ENCODE peak calls at places on chromosomes 1 and 21, in five cellular contexts. One of them, this sample, is unnamed.

GRCh38 chr1:31762726-31763670 is 1.1 kb downstream of the ADGRB2 start:
- DNase-seq in left ventricle myocardium inferior: peak; percentile 60
- DNase-seq in stomach: peak; percentile 80
- DNase-seq in bronchial epithelial cell: peak; percentile 27
- DNase-seq in type B pancreatic cell: peak; percentile 83
- DNase-seq in this sample: peak; percentile 66

GRCh38 chr1:150161747-150162581 is 12.2 kb downstream of the PLEKHO1 start:
- DNase-seq in stomach: no peak
- DNase-seq in type B pancreatic cell: no peak
- DNase-seq in left ventricle myocardium inferior: no peak
- DNase-seq in bronchial epithelial cell: peak; percentile 21
- DNase-seq in this sample: no peak

GRCh38 chr1:17665950-17666720 is 89.0 kb upstream of the ACTL8 start:
- DNase-seq in bronchial epithelial cell: peak; percentile 9
- DNase-seq in type B pancreatic cell: no peak
- DNase-seq in stomach: no peak
- DNase-seq in left ventricle myocardium inferior: no peak
- DNase-seq in this sample: no peak

GRCh38 chr1:35568975-35569395 is 4.1 kb upstream of the TFAP2E start:
- DNase-seq in stomach: peak; percentile 78
- DNase-seq in bronchial epithelial cell: peak; percentile 55
- DNase-seq in type B pancreatic cell: no peak
- DNase-seq in left ventricle myocardium inferior: no peak
- DNase-seq in this sample: peak; percentile 79

GRCh38 chr1:245859510-245860114 is 647.5 kb downstream of the SMYD3 start:
- DNase-seq in type B pancreatic cell: no peak
- DNase-seq in bronchial epithelial cell: peak; percentile 87
- DNase-seq in left ventricle myocardium inferior: no peak
- DNase-seq in stomach: no peak
- DNase-seq in this sample: no peak

GRCh38 chr1:84271452-84272273 is 29.8 kb upstream of the SAMD13 start:
- DNase-seq in left ventricle myocardium inferior: no peak
- DNase-seq in type B pancreatic cell: no peak
- DNase-seq in bronchial epithelial cell: no peak
- DNase-seq in stomach: peak; percentile 34
- DNase-seq in this sample: no peak

GRCh38 chr1:205274041-205274691 is 46.4 kb downstream of the TMCC2 start:
- DNase-seq in stomach: no peak
- DNase-seq in type B pancreatic cell: no peak
- DNase-seq in left ventricle myocardium inferior: no peak
- DNase-seq in bronchial epithelial cell: no peak
- DNase-seq in this sample: peak; percentile 60

GRCh38 chr1:96519851-96520281 is 201.7 kb upstream of the PTBP2 start:
- DNase-seq in stomach: no peak
- DNase-seq in type B pancreatic cell: no peak
- DNase-seq in left ventricle myocardium inferior: no peak
- DNase-seq in bronchial epithelial cell: no peak
- DNase-seq in this sample: no peak

GRCh38 chr1:216932424-216932823 is 209.2 kb upstream of the ESRRG start:
- DNase-seq in stomach: no peak
- DNase-seq in type B pancreatic cell: no peak
- DNase-seq in bronchial epithelial cell: no peak
- DNase-seq in left ventricle myocardium inferior: no peak
- DNase-seq in this sample: no peak

GRCh38 chr21:41881051-41881450 is 1.9 kb upstream of the PRDM15 start:
- DNase-seq in stomach: no peak
- DNase-seq in left ventricle myocardium inferior: no peak
- DNase-seq in type B pancreatic cell: no peak
- DNase-seq in bronchial epithelial cell: no peak
- DNase-seq in this sample: no peak

GRCh38 chr1:220432408-220432807 is 95.5 kb upstream of the MARK1 start:
- DNase-seq in stomach: no peak
- DNase-seq in bronchial epithelial cell: peak; percentile 56
- DNase-seq in left ventricle myocardium inferior: no peak
- DNase-seq in type B pancreatic cell: no peak
- DNase-seq in this sample: no peak

GRCh38 chr1:172905452-172905851 is 145.3 kb downstream of the TNFSF18 start:
- DNase-seq in stomach: no peak
- DNase-seq in type B pancreatic cell: no peak
- DNase-seq in left ventricle myocardium inferior: no peak
- DNase-seq in bronchial epithelial cell: no peak
- DNase-seq in this sample: no peak

GRCh38 chr1:57599233-57599994 is 175.6 kb upstream of the DAB1 start:
- DNase-seq in type B pancreatic cell: no peak
- DNase-seq in left ventricle myocardium inferior: no peak
- DNase-seq in stomach: no peak
- DNase-seq in bronchial epithelial cell: no peak
- DNase-seq in this sample: no peak

GRCh38 chr1:26289158-26290059 is 9.5 kb downstream of the SH3BGRL3 start:
- DNase-seq in stomach: peak; percentile 46
- DNase-seq in bronchial epithelial cell: no peak
- DNase-seq in type B pancreatic cell: no peak
- DNase-seq in left ventricle myocardium inferior: no peak
- DNase-seq in this sample: no peak

GRCh38 chr1:231523816-231524215 is 4.7 kb upstream of the TSNAX start:
- DNase-seq in stomach: no peak
- DNase-seq in type B pancreatic cell: no peak
- DNase-seq in bronchial epithelial cell: no peak
- DNase-seq in left ventricle myocardium inferior: no peak
- DNase-seq in this sample: no peak

GRCh38 chr21:27566521-27566920 is 599.6 kb upstream of the ADAMTS5 start:
- DNase-seq in bronchial epithelial cell: no peak
- DNase-seq in left ventricle myocardium inferior: no peak
- DNase-seq in stomach: no peak
- DNase-seq in type B pancreatic cell: no peak
- DNase-seq in this sample: no peak

GRCh38 chr21:27562303-27562702 is 595.4 kb upstream of the ADAMTS5 start:
- DNase-seq in left ventricle myocardium inferior: no peak
- DNase-seq in bronchial epithelial cell: no peak
- DNase-seq in type B pancreatic cell: no peak
- DNase-seq in stomach: no peak
- DNase-seq in this sample: no peak

GRCh38 chr21:27565418-27565817 is 598.5 kb upstream of the ADAMTS5 start:
- DNase-seq in stomach: no peak
- DNase-seq in left ventricle myocardium inferior: no peak
- DNase-seq in type B pancreatic cell: no peak
- DNase-seq in bronchial epithelial cell: no peak
- DNase-seq in this sample: no peak

GRCh38 chr21:27561116-27561515 is 594.2 kb upstream of the ADAMTS5 start:
- DNase-seq in type B pancreatic cell: no peak
- DNase-seq in stomach: no peak
- DNase-seq in bronchial epithelial cell: peak; percentile 31
- DNase-seq in left ventricle myocardium inferior: peak; percentile 19
- DNase-seq in this sample: no peak

GRCh38 chr21:27564684-27565280 is 597.9 kb upstream of the ADAMTS5 start:
- DNase-seq in type B pancreatic cell: no peak
- DNase-seq in stomach: peak; percentile 40
- DNase-seq in left ventricle myocardium inferior: peak; percentile 23
- DNase-seq in bronchial epithelial cell: peak; percentile 55
- DNase-seq in this sample: peak; percentile 68
- TF ChIP-seq CTCF in type B pancreatic cell: peak; percentile 79
- TF ChIP-seq CTCF in stomach: no peak
- TF ChIP-seq CTCF in left ventricle myocardium inferior: peak; percentile 88
- TF ChIP-seq CTCF in bronchial epithelial cell: peak; percentile 60
- TF ChIP-seq CTCF in this sample: peak; percentile 50

DNA sequence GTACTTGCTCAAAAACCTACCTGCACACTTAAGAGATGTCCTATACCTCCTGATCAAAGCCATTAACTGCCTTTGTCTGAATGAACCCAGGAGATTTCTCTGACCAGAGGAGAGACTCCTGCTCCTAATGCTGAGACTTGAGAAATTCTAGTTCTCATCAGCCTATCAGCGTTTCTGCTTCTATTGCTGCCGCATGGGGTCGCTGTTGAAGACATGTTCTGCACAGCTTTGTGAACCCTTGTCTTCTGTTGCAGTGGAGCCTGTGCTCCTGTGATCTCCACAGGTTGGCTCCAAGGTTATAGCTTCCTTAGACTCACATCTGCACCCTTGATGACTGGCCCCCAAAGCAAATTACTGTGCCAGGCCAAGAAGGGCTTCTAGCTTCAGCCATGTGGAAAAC is 40.2 kb downstream of the EDN2 start:
- DNase-seq in left ventricle myocardium inferior: no peak
- DNase-seq in type B pancreatic cell: no peak
- DNase-seq in stomach: no peak
- DNase-seq in bronchial epithelial cell: no peak
- DNase-seq in this sample: no peak
- TF ChIP-seq CTCF in left ventricle myocardium inferior: peak; percentile 12
- TF ChIP-seq CTCF in type B pancreatic cell: peak; percentile 46
- TF ChIP-seq CTCF in stomach: no peak
- TF ChIP-seq CTCF in bronchial epithelial cell: no peak
- TF ChIP-seq CTCF in this sample: no peak

GRCh38 chr1:110152133-110152785 is 2.0 kb downstream of the SLC6A17 start:
- DNase-seq in type B pancreatic cell: no peak
- DNase-seq in stomach: no peak
- DNase-seq in bronchial epithelial cell: peak; percentile 82
- DNase-seq in left ventricle myocardium inferior: no peak
- DNase-seq in this sample: no peak

GRCh38 chr1:110151175-110151715 is 951 bp downstream of the SLC6A17 start:
- DNase-seq in stomach: no peak
- DNase-seq in left ventricle myocardium inferior: no peak
- DNase-seq in bronchial epithelial cell: no peak
- DNase-seq in type B pancreatic cell: no peak
- DNase-seq in this sample: no peak

GRCh38 chr1:110148961-110149360 is 1.3 kb upstream of the SLC6A17 start:
- DNase-seq in bronchial epithelial cell: peak; percentile 29
- DNase-seq in left ventricle myocardium inferior: no peak
- DNase-seq in stomach: no peak
- DNase-seq in type B pancreatic cell: no peak
- DNase-seq in this sample: no peak

GRCh38 chr1:110153407-110153950 is 3.2 kb downstream of the SLC6A17 start:
- DNase-seq in type B pancreatic cell: no peak
- DNase-seq in bronchial epithelial cell: no peak
- DNase-seq in left ventricle myocardium inferior: no peak
- DNase-seq in stomach: no peak
- DNase-seq in this sample: no peak

DNA sequence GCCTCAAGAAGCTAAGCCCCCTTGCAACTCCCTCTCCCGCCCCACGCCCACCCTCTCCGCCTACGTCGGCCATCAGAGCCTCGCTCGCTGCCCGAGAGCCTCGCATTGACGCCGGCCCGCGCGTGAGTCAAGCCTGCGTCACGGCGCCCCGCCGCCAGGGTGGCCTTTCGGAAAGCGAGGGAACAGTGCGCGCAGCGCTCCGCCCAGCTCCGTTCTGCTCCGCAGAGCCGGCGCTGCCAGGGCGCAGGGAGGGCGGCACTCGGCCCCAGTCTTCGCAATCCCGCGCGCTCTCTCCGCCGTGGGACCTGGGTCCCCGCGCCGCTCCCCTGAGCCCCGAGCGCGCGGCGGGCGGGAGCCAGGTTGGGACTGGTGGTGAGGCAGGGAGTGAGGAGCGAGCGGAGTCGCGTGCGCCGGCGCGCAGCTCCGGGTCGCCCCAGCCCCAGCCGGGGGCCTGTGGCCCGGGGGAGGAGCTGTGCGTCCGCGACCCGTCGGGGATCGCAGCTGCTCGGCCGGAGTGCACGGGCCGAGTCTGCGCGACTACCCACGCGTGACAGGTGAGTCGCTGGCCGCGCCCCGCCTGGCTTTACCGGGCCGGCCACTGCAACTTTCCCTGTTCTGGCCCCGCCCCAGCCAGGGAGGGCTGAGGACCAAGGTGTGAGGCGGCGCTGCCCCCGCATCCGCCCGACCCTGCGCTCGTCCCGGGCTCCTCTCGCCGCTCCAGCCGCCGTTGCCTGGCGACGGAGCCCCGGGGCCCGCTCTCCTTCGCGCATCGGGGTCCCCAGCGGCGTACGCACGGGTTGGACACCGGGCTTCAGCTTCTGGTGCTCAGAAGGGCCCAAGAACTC is at the start of gene SLC6A17:
- DNase-seq in left ventricle myocardium inferior: no peak
- DNase-seq in stomach: no peak
- DNase-seq in bronchial epithelial cell: peak; percentile 57
- DNase-seq in type B pancreatic cell: no peak
- DNase-seq in this sample: peak; percentile 37
- TF ChIP-seq CTCF in left ventricle myocardium inferior: peak; percentile 18
- TF ChIP-seq CTCF in stomach: no peak
- TF ChIP-seq CTCF in bronchial epithelial cell: peak; percentile 4
- TF ChIP-seq CTCF in type B pancreatic cell: peak; percentile 63
- TF ChIP-seq CTCF in this sample: no peak

GRCh38 chr21:45443595-45444181 is 38.7 kb downstream of the COL18A1 start:
- DNase-seq in type B pancreatic cell: no peak
- DNase-seq in bronchial epithelial cell: no peak
- DNase-seq in stomach: no peak
- DNase-seq in left ventricle myocardium inferior: no peak
- DNase-seq in this sample: no peak
- TF ChIP-seq CTCF in type B pancreatic cell: no peak
- TF ChIP-seq CTCF in bronchial epithelial cell: peak; percentile 12
- TF ChIP-seq CTCF in stomach: no peak
- TF ChIP-seq CTCF in left ventricle myocardium inferior: no peak
- TF ChIP-seq CTCF in this sample: no peak

DNA sequence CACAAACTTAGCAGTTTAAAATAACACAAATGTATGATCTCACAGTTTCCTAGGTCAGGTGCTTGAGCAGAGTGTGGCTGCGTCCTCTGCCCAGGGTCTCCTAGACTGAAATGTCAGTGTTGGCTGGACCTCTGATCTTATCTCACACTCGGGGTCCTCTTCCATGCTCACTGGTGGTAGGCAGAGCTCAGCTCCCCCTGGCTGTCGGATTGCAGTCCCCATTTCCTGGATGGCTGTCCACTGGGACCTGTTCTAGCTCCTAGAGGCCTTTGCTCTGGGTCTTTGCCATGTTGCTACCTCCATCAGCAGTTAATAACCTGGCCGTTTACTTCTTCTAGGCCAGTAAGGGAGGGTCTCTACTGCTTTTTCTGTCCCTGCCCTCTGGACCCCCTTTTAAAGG is 107.5 kb downstream of the PCNX2 start:
- DNase-seq in bronchial epithelial cell: no peak
- DNase-seq in type B pancreatic cell: no peak
- DNase-seq in left ventricle myocardium inferior: no peak
- DNase-seq in stomach: no peak
- DNase-seq in this sample: no peak
- TF ChIP-seq CTCF in bronchial epithelial cell: no peak
- TF ChIP-seq CTCF in type B pancreatic cell: no peak
- TF ChIP-seq CTCF in left ventricle myocardium inferior: no peak
- TF ChIP-seq CTCF in stomach: no peak
- TF ChIP-seq CTCF in this sample: no peak

GRCh38 chr1:15680131-15680530 is 4.0 kb upstream of the PLEKHM2 start:
- DNase-seq in bronchial epithelial cell: peak; percentile 81
- DNase-seq in left ventricle myocardium inferior: no peak
- DNase-seq in stomach: peak; percentile 23
- DNase-seq in type B pancreatic cell: no peak
- DNase-seq in this sample: no peak
- TF ChIP-seq CTCF in bronchial epithelial cell: no peak
- TF ChIP-seq CTCF in left ventricle myocardium inferior: no peak
- TF ChIP-seq CTCF in stomach: no peak
- TF ChIP-seq CTCF in type B pancreatic cell: no peak
- TF ChIP-seq CTCF in this sample: no peak

GRCh38 chr1:188941986-188942385 is 1535.7 kb downstream of the BRINP3 start:
- DNase-seq in type B pancreatic cell: no peak
- DNase-seq in left ventricle myocardium inferior: no peak
- DNase-seq in bronchial epithelial cell: no peak
- DNase-seq in stomach: no peak
- DNase-seq in this sample: no peak

GRCh38 chr1:188937965-188938551 is 1539.6 kb downstream of the BRINP3 start:
- DNase-seq in bronchial epithelial cell: no peak
- DNase-seq in type B pancreatic cell: no peak
- DNase-seq in left ventricle myocardium inferior: no peak
- DNase-seq in stomach: no peak
- DNase-seq in this sample: no peak
- TF ChIP-seq CTCF in bronchial epithelial cell: no peak
- TF ChIP-seq CTCF in type B pancreatic cell: peak; percentile 63
- TF ChIP-seq CTCF in left ventricle myocardium inferior: no peak
- TF ChIP-seq CTCF in stomach: no peak
- TF ChIP-seq CTCF in this sample: no peak